ENCODE peak calls at places on chromosomes 6 and 20, in six cellular contexts. Y, E, D, Q, Z and P are unnamed samples.

GRCh38 chr6:2594868-2595267 is 155.9 kb downstream of the MYLK4 start:
- DNase-seq in D (no peak), Y (no peak), E (no peak), Q (no peak), Z (no peak), P (no peak)

GRCh38 chr20:9374068-9374467 is 140.3 kb upstream of the LAMP5 start:
- DNase-seq in Y (no peak), E (no peak), D (no peak), Z (no peak), Q (no peak), P (no peak)

GRCh38 chr20:58776109-58776508 is 74.6 kb downstream of the GNAS-AS1 start:
- DNase-seq in Q (no peak), D (no peak), E (no peak), Z (no peak), Y (no peak), P (no peak)

GRCh38 chr20:29878281-29878741 is 1379.2 kb upstream of the DEFB115 start:
- DNase-seq in Z (peak), E (no peak), Y (peak), D (peak), Q (peak), P (peak)

GRCh38 chr6:139029470-139030210 is 1.1 kb downstream of the ABRACL start:
- DNase-seq in Z (peak), D (no peak), Q (peak), Y (peak), E (peak), P (peak)

GRCh38 chr6:56851541-56852248 is 103.2 kb upstream of the BEND6 start:
- DNase-seq in Y (peak), E (peak), Q (peak), D (peak), Z (peak), P (peak)

GRCh38 chr20:9886227-9886626 is 47.4 kb upstream of the PAK5 start:
- DNase-seq in Y (no peak), D (no peak), Z (no peak), Q (no peak), E (no peak), P (peak)

GRCh38 chr6:3750324-3751018 is 1.0 kb downstream of the PXDC1 start:
- DNase-seq in E (peak), Z (peak), Y (peak), D (peak), Q (peak), P (peak)

GRCh38 chr6:45226081-45226480 is 102.0 kb upstream of the RUNX2 start:
- DNase-seq in D (no peak), Y (no peak), Q (no peak), Z (no peak), E (no peak), P (no peak)

GRCh38 chr20:9408422-9409300 is 105.7 kb upstream of the LAMP5 start:
- DNase-seq in D (peak), Z (no peak), E (no peak), Y (no peak), Q (no peak), P (peak)

GRCh38 chr6:154471609-154472362 is 38.7 kb downstream of the CNKSR3 start:
- DNase-seq in D (no peak), E (no peak), Y (peak), Q (no peak), Z (no peak), P (no peak)

GRCh38 chr20:22511943-22512910 is 72.1 kb downstream of the FOXA2 start:
- DNase-seq in Q (no peak), Z (peak), Y (peak), E (peak), D (no peak), P (peak)

GRCh38 chr20:14830466-14830865 is 493.1 kb upstream of the FLRT3 start:
- DNase-seq in Z (no peak), Y (peak), D (no peak), Q (no peak), E (no peak), P (no peak)

GRCh38 chr20:18585134-18585533 is 2.7 kb upstream of the DTD1 start:
- DNase-seq in Q (no peak), Y (no peak), E (peak), Z (peak), D (no peak), P (peak)

GRCh38 chr6:149484733-149485700 is at the start of gene ZC3H12D:
- DNase-seq in E (peak), Y (no peak), Q (peak), D (no peak), Z (peak), P (peak)

GRCh38 chr20:40778894-40779496 is 90.0 kb upstream of the MAFB start:
- DNase-seq in Y (no peak), Z (no peak), E (no peak), D (no peak), Q (no peak), P (no peak)

GRCh38 chr6:53493635-53494025 is 51.3 kb downstream of the GCLC start:
- DNase-seq in Q (no peak), E (no peak), Z (no peak), Y (no peak), D (no peak), P (no peak)

GRCh38 chr6:5763407-5763806 is 243.3 kb downstream of the NRN1 start:
- DNase-seq in Y (no peak), D (no peak), Q (no peak), Z (no peak), E (no peak), P (no peak)

GRCh38 chr6:126919947-126920346 is 198.5 kb upstream of the RSPO3 start:
- DNase-seq in D (no peak), Z (no peak), Q (no peak), Y (no peak), E (no peak), P (peak)